ENCODE peak calls at places on chromosomes 13 and 19, in eight cellular contexts. U, L, E, X, A, Z, T and I are unnamed samples.

GRCh38 chr19:19152668-19153384 is 14.5 kb upstream of the TMEM161A start:
- DNase-seq in X (no peak), E (no peak), U (no peak), A (no peak), T (no peak), L (no peak), Z (no peak), I (no peak)

GRCh38 chr13:29702912-29703351 is 107.4 kb upstream of the SLC7A1 start:
- DNase-seq in L (no peak), U (peak; percentile 98), X (peak; percentile 82), Z (peak; percentile 94), A (no peak), E (peak; percentile 69), T (no peak), I (no peak)

GRCh38 chr13:39499580-39499979 is 103.4 kb downstream of the LHFPL6 start:
- DNase-seq in U (no peak), E (no peak), L (no peak), A (no peak), Z (no peak), X (no peak), T (no peak), I (no peak)

GRCh38 chr13:92769064-92769463 is 457.5 kb upstream of the GPC6 start:
- DNase-seq in E (peak; percentile 4), Z (peak; percentile 47), U (peak; percentile 2), T (no peak), X (no peak), A (no peak), L (no peak), I (no peak)

GRCh38 chr19:32870981-32871451 is 1.4 kb upstream of the SLC7A9 start:
- DNase-seq in T (no peak), Z (no peak), A (no peak), L (no peak), E (no peak), U (no peak), X (no peak), I (no peak)

GRCh38 chr13:98576215-98576945 is 527 bp downstream of the STK24 start:
- DNase-seq in Z (no peak), E (no peak), A (no peak), X (peak; percentile 41), T (peak; percentile 34), U (peak; percentile 41), L (peak; percentile 21), I (no peak)

GRCh38 chr19:46955114-46955812 is 64.4 kb upstream of the NPAS1 start:
- DNase-seq in L (no peak), U (peak; percentile 53), E (peak; percentile 52), Z (peak; percentile 52), T (peak; percentile 10), A (peak; percentile 25), X (no peak), I (peak; percentile 25)

GRCh38 chr19:47697863-47698609 is 15.2 kb upstream of the EHD2 start:
- DNase-seq in T (peak; percentile 53), L (peak; percentile 45), U (peak; percentile 81), X (peak; percentile 97), A (peak; percentile 9), E (peak; percentile 76), Z (peak; percentile 90), I (peak; percentile 31)

GRCh38 chr19:46716013-46716671 is 772 bp downstream of the PRKD2 start:
- DNase-seq in T (no peak), U (no peak), X (no peak), E (no peak), L (no peak), Z (no peak), A (no peak), I (no peak)

GRCh38 chr19:29294343-29294811 is 81.4 kb upstream of the UQCRFS1 start:
- DNase-seq in U (peak; percentile 8), Z (no peak), T (no peak), X (no peak), L (no peak), E (peak; percentile 21), A (no peak), I (no peak)

GRCh38 chr13:85772379-85772778 is 26.8 kb downstream of the SLITRK6 start:
- DNase-seq in E (peak; percentile 7), A (no peak), U (peak; percentile 6), T (no peak), Z (peak; percentile 50), X (no peak), L (no peak), I (no peak)

GRCh38 chr13:75870397-75870801 is 234.3 kb downstream of the LMO7 start:
- DNase-seq in E (peak; percentile 20), X (peak; percentile 36), L (no peak), U (peak; percentile 47), Z (peak; percentile 49), A (no peak), T (no peak), I (no peak)

GRCh38 chr13:20174656-20175405 is 14.0 kb upstream of the GJA3 start:
- DNase-seq in T (peak; percentile 41), E (peak; percentile 99), L (no peak), X (peak; percentile 85), Z (peak; percentile 94), A (peak; percentile 20), U (peak; percentile 96), I (no peak)